ENCODE peak calls at places on chromosomes 16 and 17, in four cellular contexts. S is AG09309, P is dorsolateral prefrontal cortex, L is left ventricle myocardium inferior. Y is an unnamed sample.

GRCh38 chr16:50507397-50507796 is 40.8 kb upstream of the NKD1 start:
- DNase-seq in S (no peak), P (no peak), L (no peak), Y (no peak)

GRCh38 chr17:16463341-16464000 is 28.5 kb downstream of the LRRC75A start:
- DNase-seq in L (peak; percentile 63), P (peak; percentile 79), S (no peak), Y (no peak)

GRCh38 chr16:5034167-5034523 is 410 bp upstream of the NAGPA start:
- DNase-seq in P (no peak), L (no peak), S (no peak), Y (no peak)

GRCh38 chr16:59905628-59906027 is 1171.5 kb upstream of the GOT2 start:
- DNase-seq in L (no peak), S (peak; percentile 18), P (no peak), Y (no peak)

GRCh38 chr16:57118461-57119084 is 26.2 kb downstream of the CPNE2 start:
- DNase-seq in S (no peak), L (no peak), P (no peak), Y (no peak)

GRCh38 chr16:17359778-17360177 is 111.0 kb downstream of the XYLT1 start:
- DNase-seq in S (peak; percentile 31), P (no peak), L (no peak), Y (no peak)

GRCh38 chr16:4604401-4604800 is 10.3 kb downstream of the UBALD1 start:
- DNase-seq in S (no peak), P (no peak), L (no peak), Y (no peak)

GRCh38 chr17:74868908-74869255 is 3.9 kb downstream of the FDXR start:
- DNase-seq in P (no peak), L (no peak), S (no peak), Y (no peak)

GRCh38 chr17:66522591-66523272 is 220.3 kb downstream of the PRKCA start:
- DNase-seq in S (no peak), L (no peak), P (no peak), Y (no peak)

GRCh38 chr17:33290156-33290697 is 2.9 kb downstream of the ASIC2 start:
- DNase-seq in L (no peak), S (no peak), P (peak; percentile 39), Y (no peak)

GRCh38 chr17:77328823-77329740 is 188.3 kb downstream of the SEC14L1 start:
- DNase-seq in P (no peak), L (no peak), S (no peak), Y (no peak)

GRCh38 chr17:67129283-67129682 is 84.9 kb downstream of the CACNG1 start:
- DNase-seq in S (no peak), P (no peak), L (no peak), Y (no peak)

GRCh38 chr17:79027925-79028491 is 4.0 kb downstream of the C1QTNF1 start:
- DNase-seq in L (no peak), P (no peak), S (no peak), Y (peak; percentile 86)

GRCh38 chr16:261031-261691 is 14.6 kb downstream of the RGS11 start:
- DNase-seq in P (peak; percentile 67), L (no peak), S (no peak), Y (no peak)

GRCh38 chr16:77897038-77897437 is 108.7 kb downstream of the VAT1L start:
- DNase-seq in P (no peak), S (no peak), L (no peak), Y (no peak)

GRCh38 chr16:10668322-10669045 is 26.2 kb downstream of the TEKT5 start:
- DNase-seq in L (no peak), P (no peak), S (no peak), Y (peak; percentile 47)

GRCh38 chr17:45753645-45754225 is 30.4 kb upstream of the CRHR1 start:
- DNase-seq in L (no peak), S (no peak), P (no peak), Y (no peak)

GRCh38 chr16:10992797-10993196 is 48.4 kb downstream of the CLEC16A start:
- DNase-seq in L (no peak), P (no peak), S (no peak), Y (no peak)

GRCh38 chr16:17027488-17028129 is 443.2 kb downstream of the XYLT1 start:
- DNase-seq in L (no peak), P (no peak), S (no peak), Y (no peak)

GRCh38 chr17:10337976-10338375 is 34.8 kb downstream of the MYH13 start:
- DNase-seq in L (no peak), P (no peak), S (peak; percentile 46), Y (no peak)

GRCh38 chr17:45759761-45760160 is 24.4 kb upstream of the CRHR1 start:
- DNase-seq in P (no peak), S (no peak), L (no peak), Y (no peak)

GRCh38 chr17:66018786-66019185 is 173.1 kb downstream of the CEP112 start:
- DNase-seq in L (no peak), S (no peak), P (no peak), Y (no peak)

GRCh38 chr16:67242138-67242730 is 5.0 kb downstream of the FHOD1 start:
- DNase-seq in P (no peak), L (no peak), S (no peak), Y (peak; percentile 50)

GRCh38 chr17:17370711-17371110 is 67.5 kb downstream of the NT5M start:
- DNase-seq in S (no peak), L (no peak), P (no peak), Y (peak; percentile 59)

GRCh38 chr16:4212207-4212933 is 29.5 kb downstream of the SRL start:
- DNase-seq in L (peak; percentile 84), P (no peak), S (no peak), Y (peak; percentile 80)

GRCh38 chr17:633133-633532 is 81.5 kb downstream of the VPS53 start:
- DNase-seq in P (no peak), L (no peak), S (peak; percentile 5), Y (no peak)

GRCh38 chr17:14873540-14873939 is 391.6 kb downstream of the PMP22 start:
- DNase-seq in P (no peak), L (no peak), S (no peak), Y (no peak)

GRCh38 chr17:82228842-82229685 is at the start of gene SLC16A3:
- DNase-seq in S (no peak), L (peak; percentile 77), P (no peak), Y (peak; percentile 90)
- H3K4me3 ChIP-seq in S (peak within 1 kb of the TSS; percentile 88), L (peak within 1 kb of the TSS; percentile 73), P (peak within 1 kb of the TSS; percentile 76), Y (peak within 1 kb of the TSS; percentile 40)

DNA sequence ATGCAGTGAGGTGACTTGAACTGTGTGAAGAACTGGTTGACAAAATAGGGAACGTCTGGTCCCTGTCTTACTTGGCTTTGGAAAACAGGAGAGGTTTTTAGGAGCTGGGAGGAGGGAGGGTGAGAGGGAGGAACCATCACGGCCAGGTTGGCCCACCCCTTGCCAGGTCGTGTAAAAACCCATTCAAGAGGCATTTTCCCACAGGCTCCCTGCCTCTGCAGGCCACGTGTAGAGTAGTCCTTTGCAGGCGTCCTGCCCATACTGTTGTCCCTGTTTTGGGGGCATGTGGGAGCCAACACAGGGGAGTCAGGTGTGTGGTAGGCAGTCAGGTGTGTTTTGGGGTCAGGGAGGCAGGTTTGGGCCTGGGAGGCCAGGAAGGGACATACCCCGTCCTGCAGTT is 169.4 kb downstream of the RAB11FIP4 start:
- DNase-seq in P (no peak), L (no peak), S (no peak), Y (peak; percentile 49)
- H3K4me3 ChIP-seq in P (peak overlapping the region; percentile 71), L (peak overlapping the region; percentile 86), S (peak overlapping the region; percentile 96), Y (peak overlapping the region; percentile 97)

GRCh38 chr16:69820926-69821541 is 58.9 kb downstream of the WWP2 start:
- DNase-seq in P (peak; percentile 47), S (peak; percentile 37), L (no peak), Y (peak; percentile 82)
- H3K4me3 ChIP-seq in P (peak overlapping the region; percentile 55), S (peak overlapping the region; percentile 18), L (no peak overlapping the region), Y (no peak overlapping the region)

GRCh38 chr16:87953308-87954208 is 2.3 kb downstream of the BANP start:
- DNase-seq in P (no peak), L (no peak), S (no peak), Y (no peak)
- H3K4me3 ChIP-seq in P (no peak overlapping the region), L (peak overlapping the region; percentile 83), S (no peak overlapping the region), Y (no peak overlapping the region)

GRCh38 chr16:82311528-82311927 is 141.5 kb upstream of the MPHOSPH6 start:
- DNase-seq in S (no peak), L (no peak), P (no peak), Y (no peak)

GRCh38 chr16:82317411-82318168 is 147.6 kb upstream of the MPHOSPH6 start:
- DNase-seq in L (no peak), P (no peak), S (no peak), Y (no peak)

DNA sequence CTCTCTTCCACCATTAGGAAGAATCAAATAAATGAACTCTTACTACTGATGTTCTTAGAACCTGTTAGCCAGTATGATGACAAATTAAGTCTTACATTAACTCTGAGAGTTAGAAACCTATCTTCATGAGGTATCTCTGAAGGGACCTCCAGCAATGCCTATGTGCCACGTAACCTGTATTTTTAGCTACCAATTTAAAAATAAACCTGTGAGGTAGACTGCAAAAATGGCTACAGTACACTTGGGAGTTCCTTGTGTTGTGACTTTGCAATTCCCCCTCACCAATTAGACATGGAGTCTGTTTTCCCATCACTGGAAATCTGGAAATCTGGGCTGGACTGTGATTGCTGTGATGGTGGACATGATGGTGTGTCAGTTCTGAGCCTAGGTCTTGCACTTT is 143.7 kb upstream of the MPHOSPH6 start:
- DNase-seq in L (no peak), S (no peak), P (no peak), Y (no peak)
- H3K4me3 ChIP-seq in L (no peak overlapping the region), S (no peak overlapping the region), P (no peak overlapping the region), Y (no peak overlapping the region)

GRCh38 chr17:80478487-80479245 is 2.3 kb upstream of the NPTX1 start:
- DNase-seq in S (no peak), L (no peak), P (no peak), Y (no peak)
- H3K4me3 ChIP-seq in S (no peak overlapping the region), L (peak overlapping the region; percentile 60), P (peak overlapping the region; percentile 67), Y (no peak overlapping the region)

GRCh38 chr16:85557976-85558589 is 55.0 kb upstream of the GSE1 start:
- DNase-seq in L (no peak), S (no peak), P (no peak), Y (no peak)
- H3K4me3 ChIP-seq in L (peak overlapping the region; percentile 93), S (peak overlapping the region; percentile 70), P (peak overlapping the region; percentile 80), Y (no peak overlapping the region)

GRCh38 chr17:82112866-82113390 is 14.9 kb upstream of the FASN start:
- DNase-seq in S (no peak), P (no peak), L (no peak), Y (no peak)
- H3K4me3 ChIP-seq in S (no peak overlapping the region), P (no peak overlapping the region), L (no peak overlapping the region), Y (no peak overlapping the region)

GRCh38 chr17:1997587-1998425 is 27.3 kb downstream of the RTN4RL1 start:
- DNase-seq in L (no peak), S (no peak), P (no peak), Y (peak; percentile 80)
- H3K4me3 ChIP-seq in L (peak overlapping the region; percentile 63), S (peak overlapping the region; percentile 20), P (peak overlapping the region; percentile 59), Y (peak overlapping the region; percentile 20)

Y was measured in aorta.